ENCODE peak calls at places on chromosome 15, in ten cellular contexts. N is NT2/D1; O is tibial artery; I is CD4-positive, alpha-beta memory T cell; P is heart right ventricle; T is IMR-90; C is upper lobe of left lung; S is A549; V is CD4-positive, CD25-positive, alpha-beta regulatory T cell; W is CD8-positive, alpha-beta memory T cell. G is an unnamed sample. For H3K9me3, the result is how much of the 10 kb centered on the place peaks cover.

GRCh38 chr15:57496594-57496945 is 95.1 kb upstream of the MYZAP start:
- DNase-seq in N (no peak), O (no peak), I (no peak), P (no peak), T (no peak), C (no peak), S (no peak), V (no peak), W (no peak), G (no peak)

GRCh38 chr15:92652576-92652966 is 3.0 kb downstream of the FAM174B start:
- DNase-seq in N (no peak), O (no peak), I (no peak), P (no peak), T (no peak), C (no peak), S (no peak), V (no peak), W (no peak), G (no peak)

GRCh38 chr15:40878785-40879184 is 4.8 kb upstream of the RHOV start:
- DNase-seq in N (no peak), O (no peak), I (peak), P (no peak), T (peak), C (no peak), S (no peak), V (peak), W (no peak), G (no peak)

GRCh38 chr15:55816017-55816416 is 73.1 kb upstream of the PRTG start:
- DNase-seq in N (no peak), O (no peak), I (no peak), P (no peak), T (peak), C (no peak), S (no peak), V (no peak), W (no peak), G (no peak)

GRCh38 chr15:65937476-65937875 is 68.2 kb downstream of the RAB11A start:
- DNase-seq in N (no peak), O (no peak), I (no peak), P (peak), T (peak), C (no peak), S (no peak), V (no peak), W (no peak), G (no peak)

GRCh38 chr15:68797589-68798377 is 22.9 kb downstream of the ANP32A start:
- DNase-seq in N (no peak), O (no peak), I (no peak), P (peak), T (no peak), C (no peak), S (no peak), V (no peak), W (no peak), G (no peak)

GRCh38 chr15:51576911-51577500 is 45.6 kb downstream of the DMXL2 start:
- DNase-seq in N (no peak), O (no peak), I (no peak), P (no peak), T (peak), C (no peak), S (no peak), V (no peak), W (no peak), G (no peak)

GRCh38 chr15:97684249-97684648 is 276.3 kb upstream of the ARRDC4 start:
- DNase-seq in N (no peak), O (no peak), I (no peak), P (no peak), T (no peak), C (no peak), S (no peak), V (no peak), W (no peak), G (no peak)

GRCh38 chr15:92687183-92687582 is 31.6 kb upstream of the FAM174B start:
- DNase-seq in N (no peak), O (no peak), I (no peak), P (no peak), T (no peak), C (no peak), S (no peak), V (no peak), W (no peak), G (no peak)

GRCh38 chr15:51038258-51039042 is 56.3 kb downstream of the TNFAIP8L3 start:
- DNase-seq in N (no peak), O (no peak), I (no peak), P (no peak), T (no peak), C (no peak), S (no peak), V (no peak), W (no peak), G (no peak)

GRCh38 chr15:38600241-38600640 is 35.6 kb upstream of the RASGRP1 start:
- DNase-seq in N (no peak), O (no peak), I (no peak), P (no peak), T (no peak), C (no peak), S (no peak), V (no peak), W (no peak), G (no peak)

GRCh38 chr15:41631880-41632279 is 28.3 kb upstream of the MGA start:
- DNase-seq in N (no peak), O (no peak), I (no peak), P (no peak), T (no peak), C (no peak), S (no peak), V (no peak), W (no peak), G (no peak)

GRCh38 chr15:39710681-39711080 is 72.0 kb downstream of the FSIP1 start:
- DNase-seq in N (no peak), O (no peak), I (no peak), P (no peak), T (no peak), C (no peak), S (no peak), V (no peak), W (no peak), G (no peak)

GRCh38 chr15:47511241-47511640 is 206.1 kb upstream of the SEMA6D start:
- DNase-seq in N (no peak), O (no peak), I (no peak), P (no peak), T (no peak), C (no peak), S (no peak), V (no peak), W (no peak), G (no peak)

GRCh38 chr15:25068696-25069095 is 113.9 kb downstream of the SNRPN start:
- DNase-seq in N (no peak), O (no peak), I (no peak), P (no peak), T (no peak), C (no peak), S (no peak), V (no peak), W (no peak), G (no peak)
- H3K9me3 ChIP-seq in N (half or more), O (half or more), I (under half), P (half or more), T (half or more), C (half or more), S (half or more), V (half or more), W (half or more), G (half or more)

GRCh38 chr15:25188051-25188450 is 233.3 kb downstream of the SNRPN start:
- DNase-seq in N (no peak), O (peak), I (peak), P (no peak), T (no peak), C (no peak), S (no peak), V (no peak), W (no peak), G (no peak)

GRCh38 chr15:25186906-25187645 is 232.3 kb downstream of the SNRPN start:
- DNase-seq in N (no peak), O (peak), I (peak), P (no peak), T (no peak), C (peak), S (no peak), V (no peak), W (no peak), G (no peak)

GRCh38 chr15:25186411-25186810 is 231.6 kb downstream of the SNRPN start:
- DNase-seq in N (no peak), O (peak), I (no peak), P (no peak), T (no peak), C (no peak), S (no peak), V (no peak), W (no peak), G (no peak)

GRCh38 chr15:25189551-25189950 is 234.8 kb downstream of the SNRPN start:
- DNase-seq in N (no peak), O (no peak), I (peak), P (no peak), T (no peak), C (peak), S (no peak), V (no peak), W (no peak), G (no peak)

DNA sequence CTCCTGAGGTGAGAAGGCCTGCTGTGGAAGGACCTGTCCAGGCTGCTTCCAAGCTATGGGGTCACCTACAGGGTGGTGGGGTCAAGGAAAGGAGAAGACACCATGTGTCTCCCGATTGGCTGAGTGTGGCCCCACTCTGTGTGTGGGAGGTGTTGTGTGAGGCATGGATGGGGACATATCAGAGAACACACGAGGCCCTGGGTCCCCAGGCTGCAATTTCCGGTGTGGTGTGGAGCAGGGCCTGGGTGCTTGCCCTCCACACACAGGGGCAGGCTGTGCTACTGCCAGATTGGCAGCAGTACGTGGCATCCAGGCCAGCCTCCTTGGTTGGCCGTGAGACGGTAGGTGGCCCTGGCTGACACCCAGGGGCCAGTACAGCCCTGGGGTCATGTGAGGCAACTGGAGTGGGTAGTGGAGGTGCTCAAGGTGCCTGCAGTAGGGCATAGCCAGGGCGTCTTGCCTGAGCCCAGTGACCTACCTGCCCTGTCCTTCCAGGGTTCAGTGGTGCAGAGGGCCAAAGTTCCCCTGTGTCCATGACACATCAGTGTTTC is 233.8 kb downstream of the SNRPN start:
- DNase-seq in N (no peak), O (no peak), I (peak), P (no peak), T (no peak), C (peak), S (no peak), V (no peak), W (no peak), G (no peak)
- H3K9me3 ChIP-seq in N (under half), O (under half), I (under half), P (under half), T (half or more), C (under half), S (under half), V (under half), W (under half), G (under half)

GRCh38 chr15:25094519-25094918 is 139.7 kb downstream of the SNRPN start:
- DNase-seq in N (no peak), O (no peak), I (no peak), P (no peak), T (no peak), C (no peak), S (no peak), V (no peak), W (no peak), G (no peak)
- H3K9me3 ChIP-seq in N (under half), O (half or more), I (under half), P (under half), T (under half), C (half or more), S (under half), V (half or more), W (under half), G (under half)

GRCh38 chr15:24986653-24987052 is 31.9 kb downstream of the SNRPN start:
- DNase-seq in N (no peak), O (no peak), I (no peak), P (no peak), T (no peak), C (no peak), S (no peak), V (no peak), W (no peak), G (no peak)
- H3K9me3 ChIP-seq in N (under half), O (half or more), I (under half), P (under half), T (under half), C (under half), S (under half), V (half or more), W (under half), G (under half)

GRCh38 chr15:25090073-25090733 is 135.4 kb downstream of the SNRPN start:
- DNase-seq in N (no peak), O (no peak), I (no peak), P (no peak), T (no peak), C (no peak), S (no peak), V (no peak), W (no peak), G (no peak)
- H3K9me3 ChIP-seq in N (under half), O (half or more), I (under half), P (under half), T (half or more), C (half or more), S (under half), V (half or more), W (under half), G (under half)

DNA sequence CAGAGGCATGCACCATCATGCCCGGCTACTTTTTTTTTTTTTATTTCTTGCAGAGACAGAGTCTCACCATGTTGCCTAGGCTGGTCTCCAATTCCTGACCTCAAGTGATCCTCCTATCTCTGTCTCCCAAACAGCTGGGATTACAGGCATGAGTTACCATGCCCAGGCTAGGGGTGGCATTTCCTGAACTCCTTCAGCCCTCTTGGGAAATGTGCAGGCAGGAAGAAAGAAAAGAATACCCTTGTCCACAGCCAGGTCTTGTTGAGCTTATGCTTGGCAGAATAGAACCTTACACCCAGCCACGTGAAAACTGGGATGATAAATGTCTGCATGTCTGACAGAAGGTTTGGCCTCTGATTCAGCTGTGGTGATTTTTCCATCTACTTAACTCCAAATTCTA is 30.2 kb upstream of the SNRPN start:
- DNase-seq in N (no peak), O (no peak), I (no peak), P (no peak), T (peak), C (no peak), S (no peak), V (no peak), W (no peak), G (no peak)
- H3K9me3 ChIP-seq in N (under half), O (under half), I (under half), P (under half), T (under half), C (under half), S (under half), V (under half), W (under half), G (under half)

GRCh38 chr15:25056484-25057429 is 102.0 kb downstream of the SNRPN start:
- DNase-seq in N (no peak), O (peak), I (no peak), P (peak), T (no peak), C (no peak), S (no peak), V (no peak), W (no peak), G (no peak)

GRCh38 chr15:25053000-25053815 is 98.4 kb downstream of the SNRPN start:
- DNase-seq in N (no peak), O (peak), I (no peak), P (no peak), T (no peak), C (no peak), S (no peak), V (no peak), W (no peak), G (no peak)

GRCh38 chr15:25055356-25056068 is 100.7 kb downstream of the SNRPN start:
- DNase-seq in N (no peak), O (peak), I (no peak), P (peak), T (no peak), C (no peak), S (no peak), V (no peak), W (no peak), G (no peak)

GRCh38 chr15:25054329-25054728 is 99.5 kb downstream of the SNRPN start:
- DNase-seq in N (no peak), O (no peak), I (no peak), P (no peak), T (no peak), C (no peak), S (no peak), V (no peak), W (no peak), G (no peak)

GRCh38 chr15:25054943-25055342 is 100.2 kb downstream of the SNRPN start:
- DNase-seq in N (no peak), O (peak), I (no peak), P (no peak), T (no peak), C (no peak), S (no peak), V (no peak), W (no peak), G (no peak)
- H3K9me3 ChIP-seq in N (half or more), O (half or more), I (under half), P (half or more), T (half or more), C (half or more), S (half or more), V (half or more), W (half or more), G (half or more)

GRCh38 chr15:99436472-99437314 is 129.1 kb upstream of the MEF2A start:
- DNase-seq in N (no peak), O (peak), I (no peak), P (no peak), T (no peak), C (peak), S (no peak), V (no peak), W (no peak), G (no peak)
- H3K9me3 ChIP-seq in N (under half), O (under half), I (under half), P (under half), T (under half), C (under half), S (under half), V (under half), W (under half), G (under half)